ENCODE peak calls at places on chromosomes 16 and 17, in six cellular contexts. One of them, this sample, is unnamed.

GRCh38 chr17:73226556-73227172 is 33.8 kb downstream of the COG1 start:
- DNase-seq in iPS-NIHi11: no peak
- DNase-seq in H9: no peak
- DNase-seq in HuH-7.5: no peak
- DNase-seq in G401: no peak
- DNase-seq in OCI-LY7: no peak
- DNase-seq in this sample: no peak

GRCh38 chr17:17448076-17448475 is 28.7 kb upstream of the MED9 start:
- DNase-seq in iPS-NIHi11: no peak
- DNase-seq in H9: no peak
- DNase-seq in HuH-7.5: no peak
- DNase-seq in G401: no peak
- DNase-seq in OCI-LY7: no peak
- DNase-seq in this sample: no peak

GRCh38 chr16:8961811-8962390 is 1.8 kb downstream of the USP7 start:
- DNase-seq in iPS-NIHi11: no peak
- DNase-seq in H9: no peak
- DNase-seq in HuH-7.5: peak; percentile 17
- DNase-seq in G401: no peak
- DNase-seq in OCI-LY7: peak; percentile 37
- DNase-seq in this sample: peak; percentile 37

GRCh38 chr17:57697891-57698708 is 47.0 kb downstream of the CCDC182 start:
- DNase-seq in iPS-NIHi11: peak; percentile 42
- DNase-seq in H9: no peak
- DNase-seq in HuH-7.5: no peak
- DNase-seq in G401: no peak
- DNase-seq in OCI-LY7: no peak
- DNase-seq in this sample: no peak

GRCh38 chr16:50598256-50598894 is 50.2 kb downstream of the NKD1 start:
- DNase-seq in iPS-NIHi11: no peak
- DNase-seq in H9: no peak
- DNase-seq in HuH-7.5: no peak
- DNase-seq in G401: no peak
- DNase-seq in OCI-LY7: no peak
- DNase-seq in this sample: no peak

GRCh38 chr17:78779848-78780247 is 2.2 kb downstream of the CYTH1 start:
- DNase-seq in iPS-NIHi11: no peak
- DNase-seq in H9: no peak
- DNase-seq in HuH-7.5: no peak
- DNase-seq in G401: no peak
- DNase-seq in OCI-LY7: peak; percentile 83
- DNase-seq in this sample: no peak

GRCh38 chr16:47519543-47519942 is 58.4 kb downstream of the PHKB start:
- DNase-seq in iPS-NIHi11: no peak
- DNase-seq in H9: no peak
- DNase-seq in HuH-7.5: no peak
- DNase-seq in G401: peak; percentile 9
- DNase-seq in OCI-LY7: no peak
- DNase-seq in this sample: no peak

GRCh38 chr17:81509687-81510523 is 2.7 kb downstream of the ACTG1 start:
- DNase-seq in iPS-NIHi11: no peak
- DNase-seq in H9: peak; percentile 31
- DNase-seq in HuH-7.5: no peak
- DNase-seq in G401: peak; percentile 45
- DNase-seq in OCI-LY7: peak; percentile 29
- DNase-seq in this sample: peak; percentile 87

GRCh38 chr16:57094911-57095310 is 2.5 kb downstream of the CPNE2 start:
- DNase-seq in iPS-NIHi11: no peak
- DNase-seq in H9: no peak
- DNase-seq in HuH-7.5: no peak
- DNase-seq in G401: no peak
- DNase-seq in OCI-LY7: no peak
- DNase-seq in this sample: no peak

GRCh38 chr17:50532452-50533024 is at the start of gene EPN3:
- DNase-seq in iPS-NIHi11: peak; percentile 78
- DNase-seq in H9: peak; percentile 88
- DNase-seq in HuH-7.5: peak; percentile 76
- DNase-seq in G401: no peak
- DNase-seq in OCI-LY7: no peak
- DNase-seq in this sample: no peak

GRCh38 chr16:23124315-23124714 is 24.9 kb downstream of the USP31 start:
- DNase-seq in iPS-NIHi11: no peak
- DNase-seq in H9: no peak
- DNase-seq in HuH-7.5: no peak
- DNase-seq in G401: no peak
- DNase-seq in OCI-LY7: no peak
- DNase-seq in this sample: no peak

GRCh38 chr17:41895617-41896016 is 23.1 kb downstream of the ACLY start:
- DNase-seq in iPS-NIHi11: no peak
- DNase-seq in H9: no peak
- DNase-seq in HuH-7.5: no peak
- DNase-seq in G401: no peak
- DNase-seq in OCI-LY7: no peak
- DNase-seq in this sample: no peak

GRCh38 chr17:50022463-50023130 is 27.6 kb upstream of the DLX3 start:
- DNase-seq in iPS-NIHi11: no peak
- DNase-seq in H9: no peak
- DNase-seq in HuH-7.5: no peak
- DNase-seq in G401: no peak
- DNase-seq in OCI-LY7: no peak
- DNase-seq in this sample: no peak

GRCh38 chr17:66422181-66422580 is 119.8 kb downstream of the PRKCA start:
- DNase-seq in iPS-NIHi11: no peak
- DNase-seq in H9: no peak
- DNase-seq in HuH-7.5: no peak
- DNase-seq in G401: no peak
- DNase-seq in OCI-LY7: no peak
- DNase-seq in this sample: no peak

GRCh38 chr17:50916026-50916707 is 50.0 kb upstream of the TOB1 start:
- DNase-seq in iPS-NIHi11: no peak
- DNase-seq in H9: no peak
- DNase-seq in HuH-7.5: no peak
- DNase-seq in G401: no peak
- DNase-seq in OCI-LY7: no peak
- DNase-seq in this sample: no peak

GRCh38 chr17:8015236-8015956 is 13.0 kb downstream of the GUCY2D start:
- DNase-seq in iPS-NIHi11: no peak
- DNase-seq in H9: peak; percentile 34
- DNase-seq in HuH-7.5: no peak
- DNase-seq in G401: no peak
- DNase-seq in OCI-LY7: no peak
- DNase-seq in this sample: no peak

GRCh38 chr17:79651751-79652150 is 40.9 kb upstream of the RBFOX3 start:
- DNase-seq in iPS-NIHi11: no peak
- DNase-seq in H9: peak; percentile 23
- DNase-seq in HuH-7.5: no peak
- DNase-seq in G401: peak; percentile 78
- DNase-seq in OCI-LY7: no peak
- DNase-seq in this sample: no peak

This sample was measured in OCI-M1.